ENCODE peak calls at places on chromosomes 11 and 22, in four cellular contexts. One of them, this sample, is unnamed.

GRCh38 chr11:130428271-130428670 is at the start of gene ADAMTS8:
- DNase-seq in A549: no peak
- DNase-seq in K562: no peak
- DNase-seq in HepG2: no peak
- DNase-seq in this sample: no peak

GRCh38 chr11:57762235-57762866 is 749 bp downstream of the CTNND1 start:
- DNase-seq in HepG2: no peak
- DNase-seq in K562: no peak
- DNase-seq in A549: no peak
- DNase-seq in this sample: no peak

GRCh38 chr11:10032991-10033390 is 261.0 kb downstream of the SBF2 start:
- DNase-seq in HepG2: no peak
- DNase-seq in A549: no peak
- DNase-seq in K562: no peak
- DNase-seq in this sample: peak

GRCh38 chr11:6655020-6655789 is 404 bp downstream of the DCHS1 start:
- DNase-seq in HepG2: no peak
- DNase-seq in K562: no peak
- DNase-seq in A549: no peak
- DNase-seq in this sample: no peak

GRCh38 chr11:70210051-70210501 is 7.0 kb downstream of the FADD start:
- DNase-seq in HepG2: no peak
- DNase-seq in A549: no peak
- DNase-seq in K562: no peak
- DNase-seq in this sample: peak

GRCh38 chr11:106503901-106504300 is 426.4 kb downstream of the AASDHPPT start:
- DNase-seq in A549: no peak
- DNase-seq in HepG2: no peak
- DNase-seq in K562: no peak
- DNase-seq in this sample: no peak

GRCh38 chr11:121437018-121437685 is 15.0 kb upstream of the SORL1 start:
- DNase-seq in K562: no peak
- DNase-seq in HepG2: no peak
- DNase-seq in A549: no peak
- DNase-seq in this sample: peak

GRCh38 chr11:9462806-9463537 is 2.2 kb downstream of the ZNF143 start:
- DNase-seq in K562: no peak
- DNase-seq in A549: peak
- DNase-seq in HepG2: peak
- DNase-seq in this sample: no peak

GRCh38 chr11:77065878-77066228 is 918 bp upstream of the CAPN5 start:
- DNase-seq in K562: no peak
- DNase-seq in HepG2: no peak
- DNase-seq in A549: no peak
- DNase-seq in this sample: peak

GRCh38 chr11:112225753-112226061 is 521 bp upstream of the PTS start:
- DNase-seq in HepG2: no peak
- DNase-seq in A549: no peak
- DNase-seq in K562: no peak
- DNase-seq in this sample: peak

GRCh38 chr22:25753252-25753651 is 11.3 kb downstream of the MYO18B start:
- DNase-seq in K562: no peak
- DNase-seq in HepG2: no peak
- DNase-seq in A549: no peak
- DNase-seq in this sample: no peak

GRCh38 chr22:35893698-35894097 is 134.9 kb downstream of the RBFOX2 start:
- DNase-seq in A549: no peak
- DNase-seq in K562: no peak
- DNase-seq in HepG2: no peak
- DNase-seq in this sample: peak

GRCh38 chr11:45053736-45054446 is 92.5 kb upstream of the PRDM11 start:
- DNase-seq in HepG2: no peak
- DNase-seq in A549: no peak
- DNase-seq in K562: no peak
- DNase-seq in this sample: no peak

GRCh38 chr11:118180300-118180703 is 3.9 kb upstream of the SCN2B start:
- DNase-seq in A549: peak
- DNase-seq in K562: no peak
- DNase-seq in HepG2: peak
- DNase-seq in this sample: no peak

GRCh38 chr22:32380991-32381390 is 23.3 kb downstream of the RFPL3 start:
- DNase-seq in K562: no peak
- DNase-seq in HepG2: no peak
- DNase-seq in A549: no peak
- DNase-seq in this sample: peak

GRCh38 chr11:76602431-76602861 is 68.1 kb downstream of the LRRC32 start:
- DNase-seq in HepG2: no peak
- DNase-seq in K562: no peak
- DNase-seq in A549: no peak
- DNase-seq in this sample: peak

GRCh38 chr11:106249857-106250256 is 172.4 kb downstream of the AASDHPPT start:
- DNase-seq in HepG2: no peak
- DNase-seq in K562: no peak
- DNase-seq in A549: no peak
- DNase-seq in this sample: no peak

GRCh38 chr11:67435031-67435726 is 2.3 kb downstream of the PTPRCAP start:
- DNase-seq in K562: no peak
- DNase-seq in HepG2: no peak
- DNase-seq in A549: no peak
- DNase-seq in this sample: no peak

GRCh38 chr11:17479284-17480214 is 2.9 kb upstream of the ABCC8 start:
- DNase-seq in HepG2: no peak
- DNase-seq in A549: peak
- DNase-seq in K562: peak
- DNase-seq in this sample: no peak

GRCh38 chr11:72038491-72038890 is 39.8 kb downstream of the IL18BP start:
- DNase-seq in HepG2: no peak
- DNase-seq in K562: peak
- DNase-seq in A549: no peak
- DNase-seq in this sample: peak

GRCh38 chr11:97033178-97033577 is 643.4 kb downstream of the JRKL start:
- DNase-seq in HepG2: no peak
- DNase-seq in A549: no peak
- DNase-seq in K562: no peak
- DNase-seq in this sample: no peak

GRCh38 chr11:116578971-116579687 is 193.7 kb downstream of the BUD13 start:
- DNase-seq in K562: no peak
- DNase-seq in HepG2: peak
- DNase-seq in A549: no peak
- DNase-seq in this sample: no peak

DNA sequence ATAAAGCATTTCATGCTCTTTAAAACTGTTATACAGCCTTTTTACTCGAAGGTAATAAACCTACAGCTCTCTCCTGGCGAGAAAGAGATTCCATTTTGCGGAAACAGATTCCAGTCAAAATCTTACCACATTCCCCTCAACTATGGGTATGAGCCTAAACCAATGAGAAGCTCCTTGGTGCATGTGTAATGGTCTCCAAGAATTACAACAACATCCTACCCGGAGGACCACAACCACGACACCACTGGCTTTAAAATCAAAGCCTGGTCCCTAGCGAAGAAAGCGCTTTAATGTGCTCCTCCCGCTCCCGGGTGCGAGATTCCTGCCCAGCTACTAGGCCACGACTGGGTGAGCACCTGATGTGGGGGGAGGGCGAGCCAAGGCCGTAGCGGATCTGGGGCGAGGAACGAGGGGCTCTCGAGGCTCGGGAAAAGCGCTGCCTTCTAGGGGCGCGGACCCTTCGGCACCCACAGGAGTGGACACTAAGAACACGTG is 799 bp downstream of the CELF1 start:
- DNase-seq in HepG2: peak
- DNase-seq in K562: no peak
- DNase-seq in A549: peak
- DNase-seq in this sample: peak
- TF ChIP-seq MAZ in HepG2: no peak
- TF ChIP-seq MAZ in K562: no peak
- TF ChIP-seq MAZ in A549: no peak
- TF ChIP-seq MAZ in this sample: no peak

DNA sequence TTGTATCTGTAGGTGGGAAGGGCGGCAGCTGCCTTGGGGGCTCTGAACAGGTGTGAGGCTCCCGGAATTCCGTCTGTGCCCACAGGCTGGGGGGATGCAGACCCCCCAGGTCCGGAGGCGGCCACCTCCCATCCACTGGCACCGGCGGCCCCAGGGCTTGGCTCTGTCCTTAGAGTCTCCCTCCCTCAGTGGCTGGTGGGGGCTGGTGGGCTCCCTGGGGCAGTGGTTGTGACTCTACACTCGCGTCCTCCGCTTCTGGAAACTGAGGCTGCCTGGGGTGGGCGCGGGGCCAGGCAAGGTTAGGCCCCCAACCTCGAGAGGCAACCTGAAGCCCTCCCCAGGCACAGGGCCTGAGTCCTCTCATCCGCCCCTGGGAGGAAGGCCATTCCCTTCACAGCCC is 1305.4 kb downstream of the BRD1 start:
- DNase-seq in A549: no peak
- DNase-seq in K562: no peak
- DNase-seq in HepG2: no peak
- DNase-seq in this sample: no peak
- TF ChIP-seq CEBPB in A549: no peak
- TF ChIP-seq CEBPB in K562: no peak
- TF ChIP-seq CEBPB in HepG2: no peak
- TF ChIP-seq CEBPB in this sample: no peak

GRCh38 chr11:78961186-78961782 is 386.6 kb upstream of the NARS2 start:
- DNase-seq in K562: peak
- DNase-seq in HepG2: no peak
- DNase-seq in A549: peak
- DNase-seq in this sample: peak
- TF ChIP-seq MAZ in K562: no peak
- TF ChIP-seq MAZ in HepG2: no peak
- TF ChIP-seq MAZ in A549: no peak
- TF ChIP-seq MAZ in this sample: no peak

GRCh38 chr22:23553438-23553837 is 26.7 kb downstream of the IGLL1 start:
- DNase-seq in HepG2: no peak
- DNase-seq in A549: no peak
- DNase-seq in K562: no peak
- DNase-seq in this sample: no peak
- TF ChIP-seq CEBPB in HepG2: no peak
- TF ChIP-seq CEBPB in A549: no peak
- TF ChIP-seq CEBPB in K562: no peak
- TF ChIP-seq CEBPB in this sample: no peak

DNA sequence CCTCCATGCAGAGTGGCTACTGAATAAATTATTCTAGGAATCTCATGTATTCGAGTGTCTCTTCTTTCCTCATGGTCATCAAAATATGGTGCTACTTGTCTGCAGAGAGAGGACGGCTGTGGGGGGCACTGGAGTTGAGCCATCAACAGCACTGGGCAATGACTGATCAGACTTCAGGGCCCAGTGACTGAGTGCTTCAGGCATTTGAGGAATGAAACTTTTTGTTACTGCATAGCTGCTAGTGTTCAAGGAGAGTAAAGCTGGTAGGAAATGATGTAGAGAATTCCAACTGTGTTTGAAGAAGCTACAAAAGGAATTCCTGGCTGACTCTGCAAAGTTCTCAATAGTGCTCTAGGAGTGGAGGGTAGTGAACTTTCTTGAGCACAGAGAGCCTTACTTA is 277.7 kb downstream of the CADM1 start:
- DNase-seq in K562: no peak
- DNase-seq in A549: peak
- DNase-seq in HepG2: peak
- DNase-seq in this sample: peak
- TF ChIP-seq MAZ in K562: no peak
- TF ChIP-seq MAZ in A549: no peak
- TF ChIP-seq MAZ in HepG2: no peak
- TF ChIP-seq MAZ in this sample: no peak

GRCh38 chr11:73185680-73186293 is 32.3 kb upstream of the P2RY2 start:
- DNase-seq in HepG2: no peak
- DNase-seq in A549: peak
- DNase-seq in K562: no peak
- DNase-seq in this sample: peak
- TF ChIP-seq CEBPB in HepG2: no peak
- TF ChIP-seq CEBPB in A549: no peak
- TF ChIP-seq CEBPB in K562: no peak
- TF ChIP-seq CEBPB in this sample: no peak

This sample was measured in IMR-90.